ENCODE peak calls at places on chromosomes 1 and 21, in four cellular contexts. A is effector memory CD4-positive, alpha-beta T cell; T is occipital lobe; Y is A549. F is an unnamed sample.

GRCh38 chr1:182685186-182685585 is 799 bp upstream of the RGS8 start:
- DNase-seq in A (no peak), T (no peak), Y (no peak), F (no peak)

GRCh38 chr1:67142931-67143330 is 8.2 kb upstream of the C1orf141 start:
- DNase-seq in Y (no peak), A (no peak), T (no peak), F (no peak)

GRCh38 chr21:26070822-26071425 is 99.6 kb downstream of the APP start:
- DNase-seq in T (no peak), Y (peak), A (no peak), F (peak)

GRCh38 chr1:25243907-25244306 is 3.3 kb downstream of the RSRP1 start:
- DNase-seq in T (no peak), A (no peak), Y (no peak), F (no peak)

GRCh38 chr1:228374711-228375577 is 31.7 kb downstream of the TRIM11 start:
- DNase-seq in T (peak), Y (peak), A (no peak), F (peak)

GRCh38 chr1:10495475-10495817 is 20.7 kb downstream of the PEX14 start:
- DNase-seq in T (no peak), Y (no peak), A (no peak), F (no peak)

GRCh38 chr21:16169102-16169511 is 439.3 kb downstream of the USP25 start:
- DNase-seq in T (no peak), Y (no peak), A (no peak), F (peak)

GRCh38 chr21:45270306-45270821 is 17.3 kb downstream of the POFUT2 start:
- DNase-seq in Y (peak), T (no peak), A (no peak), F (no peak)

GRCh38 chr1:232629250-232630046 is 485 bp downstream of the SIPA1L2 start:
- DNase-seq in Y (peak), A (no peak), T (no peak), F (peak)

GRCh38 chr21:34198232-34199120 is 125.1 kb downstream of the MRPS6 start:
- DNase-seq in Y (no peak), A (no peak), T (no peak), F (no peak)